ENCODE peak calls at places on chromosome 1, in eight cellular contexts. C is amniotic stem cell; V is HFF-Myc; Y is brain microvascular endothelial cell; P is activated naive CD8-positive, alpha-beta T cell treated with anti-CD3 and anti-CD28 coated beads, Interleukin-2, amount 50 U/mL, for 24 hours; L is NCI-H1092 treated with DMSO at 0.1 percent for 48 hours; X is putamen; G is DMS79. M is an unnamed sample.

GRCh38 chr1:156420209-156421061 is 51.4 kb downstream of the RHBG start:
- DNase-seq in C (no peak), V (no peak), G (no peak), Y (no peak), X (no peak), L (no peak), P (peak; percentile 42), M (peak; percentile 46)

GRCh38 chr1:112762541-112763141 is 47.5 kb upstream of the PPM1J start:
- DNase-seq in Y (peak; percentile 5), V (no peak), P (no peak), C (no peak), X (no peak), L (peak; percentile 1), G (peak; percentile 47), M (no peak)

GRCh38 chr1:209880051-209880450 is 52.3 kb downstream of the UTP25 start:
- DNase-seq in G (no peak), L (no peak), C (no peak), P (no peak), X (no peak), Y (no peak), V (no peak), M (no peak)

GRCh38 chr1:92201973-92202372 is 15.7 kb upstream of the C1orf146 start:
- DNase-seq in Y (no peak), L (no peak), C (no peak), P (no peak), G (no peak), V (no peak), X (no peak), M (peak; percentile 90)

GRCh38 chr1:168918860-168919741 is 187.4 kb upstream of the ATP1B1 start:
- DNase-seq in L (no peak), C (no peak), G (no peak), P (no peak), X (peak; percentile 42), Y (no peak), V (no peak), M (no peak)

GRCh38 chr1:41471658-41472057 is 12.8 kb downstream of the EDN2 start:
- DNase-seq in G (no peak), X (no peak), C (no peak), P (no peak), L (no peak), Y (no peak), V (no peak), M (no peak)

GRCh38 chr1:93988634-93989350 is 79.6 kb upstream of the GCLM start:
- DNase-seq in L (no peak), V (no peak), G (no peak), P (no peak), Y (no peak), C (no peak), X (no peak), M (peak; percentile 33)

GRCh38 chr1:38243106-38243505 is 196.5 kb upstream of the POU3F1 start:
- DNase-seq in C (no peak), Y (no peak), L (no peak), G (no peak), P (no peak), V (no peak), X (no peak), M (no peak)

GRCh38 chr1:53890522-53890941 is 935 bp upstream of the YIPF1 start:
- DNase-seq in C (no peak), X (no peak), L (no peak), Y (no peak), V (no peak), P (peak; percentile 20), G (peak; percentile 81), M (no peak)

M was measured in MV-4-11.